ENCODE peak calls at places on chromosomes 7 and 10, in ten cellular contexts. O is left colon; Q is progenitor cell of endocrine pancreas; C is AG09309; U is NCI-H1436; T is heart left ventricle; R is activated T-cell treated with anti-CD3 and anti-CD28 coated beads for 24 hours; N is activated CD8-positive, alpha-beta memory T cell treated with anti-CD3 and anti-CD28 coated beads for 24 hours; F is non-pigmented ciliary epithelial cell; I is Caco-2. K is an unnamed sample.

GRCh38 chr7:139118803-139119485 is 9.4 kb upstream of the ZC3HAV1 start:
- DNase-seq in O (peak), Q (no peak), C (no peak), U (no peak), T (no peak), R (no peak), N (no peak), F (no peak), I (no peak), K (no peak)

GRCh38 chr10:78543026-78543748 is 509.5 kb downstream of the RPS24 start:
- DNase-seq in O (no peak), Q (no peak), C (no peak), U (no peak), T (no peak), R (no peak), N (no peak), F (no peak), I (no peak), K (no peak)

GRCh38 chr10:101224060-101224909 is 5.0 kb downstream of the LBX1 start:
- DNase-seq in O (no peak), Q (no peak), C (no peak), U (no peak), T (no peak), R (no peak), N (no peak), F (no peak), I (no peak), K (no peak)

GRCh38 chr10:7354330-7355047 is 56.3 kb downstream of the SFMBT2 start:
- DNase-seq in O (no peak), Q (no peak), C (no peak), U (no peak), T (no peak), R (no peak), N (no peak), F (peak), I (no peak), K (peak)

GRCh38 chr7:27434729-27435400 is 192.3 kb downstream of the EVX1 start:
- DNase-seq in O (no peak), Q (no peak), C (no peak), U (no peak), T (no peak), R (no peak), N (no peak), F (no peak), I (no peak), K (peak)

GRCh38 chr10:25522946-25523608 is 348.3 kb downstream of the GPR158 start:
- DNase-seq in O (no peak), Q (no peak), C (no peak), U (no peak), T (no peak), R (no peak), N (no peak), F (no peak), I (peak), K (no peak)

GRCh38 chr10:100908378-100908777 is 4.4 kb upstream of the SLF2 start:
- DNase-seq in O (no peak), Q (no peak), C (no peak), U (no peak), T (no peak), R (no peak), N (no peak), F (no peak), I (no peak), K (no peak)

GRCh38 chr7:100719523-100720319 is 547 bp upstream of the EPO start:
- DNase-seq in O (no peak), Q (no peak), C (peak), U (no peak), T (no peak), R (no peak), N (no peak), F (no peak), I (peak), K (peak)

GRCh38 chr7:11570922-11571550 is 261.0 kb downstream of the THSD7A start:
- DNase-seq in O (no peak), Q (no peak), C (no peak), U (no peak), T (no peak), R (no peak), N (no peak), F (no peak), I (no peak), K (no peak)

GRCh38 chr10:15369642-15370211 is 1.4 kb downstream of the FAM171A1 start:
- DNase-seq in O (no peak), Q (no peak), C (no peak), U (no peak), T (no peak), R (no peak), N (peak), F (no peak), I (peak), K (no peak)

GRCh38 chr7:114343949-114344708 is 70.5 kb upstream of the FOXP2 start:
- DNase-seq in O (no peak), Q (no peak), C (no peak), U (no peak), T (no peak), R (no peak), N (no peak), F (no peak), I (no peak), K (no peak)

GRCh38 chr10:6757119-6757518 is 177.0 kb upstream of the PRKCQ start:
- DNase-seq in O (no peak), Q (no peak), C (no peak), U (no peak), T (no peak), R (no peak), N (no peak), F (no peak), I (no peak), K (no peak)

GRCh38 chr7:138957217-138957616 is 24.0 kb downstream of the KIAA1549 start:
- DNase-seq in O (no peak), Q (no peak), C (no peak), U (no peak), T (no peak), R (no peak), N (no peak), F (no peak), I (no peak), K (no peak)

GRCh38 chr7:1029637-1030443 is 14.5 kb upstream of the GPR146 start:
- DNase-seq in O (no peak), Q (no peak), C (no peak), U (no peak), T (no peak), R (no peak), N (no peak), F (no peak), I (no peak), K (no peak)

GRCh38 chr10:11631890-11632587 is 20.6 kb upstream of the USP6NL start:
- DNase-seq in O (no peak), Q (no peak), C (no peak), U (no peak), T (no peak), R (no peak), N (no peak), F (no peak), I (no peak), K (no peak)

GRCh38 chr7:116859323-116859722 is 3.1 kb upstream of the CAPZA2 start:
- DNase-seq in O (no peak), Q (no peak), C (peak), U (no peak), T (no peak), R (no peak), N (no peak), F (peak), I (no peak), K (peak)

GRCh38 chr7:3892686-3893085 is 591.6 kb downstream of the SDK1 start:
- DNase-seq in O (no peak), Q (no peak), C (no peak), U (no peak), T (no peak), R (no peak), N (no peak), F (no peak), I (no peak), K (no peak)

GRCh38 chr10:114166053-114166452 is 8.0 kb downstream of the CCDC186 start:
- DNase-seq in O (no peak), Q (no peak), C (no peak), U (no peak), T (no peak), R (no peak), N (no peak), F (no peak), I (no peak), K (no peak)

GRCh38 chr7:81244213-81244612 is 325.4 kb upstream of the SEMA3C start:
- DNase-seq in O (no peak), Q (no peak), C (no peak), U (no peak), T (no peak), R (no peak), N (no peak), F (no peak), I (no peak), K (peak)

GRCh38 chr10:44281662-44282061 is 103.2 kb downstream of the CXCL12 start:
- DNase-seq in O (no peak), Q (no peak), C (no peak), U (no peak), T (no peak), R (no peak), N (no peak), F (no peak), I (no peak), K (no peak)

GRCh38 chr7:207418-208127 is 15.2 kb downstream of the FAM20C start:
- DNase-seq in O (no peak), Q (no peak), C (no peak), U (no peak), T (no peak), R (no peak), N (no peak), F (no peak), I (no peak), K (no peak)

GRCh38 chr10:86594535-86594934 is 59.8 kb upstream of the OPN4 start:
- DNase-seq in O (no peak), Q (no peak), C (no peak), U (no peak), T (no peak), R (no peak), N (no peak), F (no peak), I (no peak), K (peak)

GRCh38 chr7:67598469-67598868 is 601.8 kb downstream of the TYW1 start:
- DNase-seq in O (no peak), Q (no peak), C (no peak), U (no peak), T (no peak), R (no peak), N (no peak), F (no peak), I (no peak), K (no peak)

GRCh38 chr7:50648570-50649169 is 83.5 kb upstream of the DDC start:
- DNase-seq in O (no peak), Q (no peak), C (no peak), U (no peak), T (no peak), R (no peak), N (peak), F (no peak), I (no peak), K (no peak)

GRCh38 chr7:112411186-112411795 is 39.0 kb upstream of the IFRD1 start:
- DNase-seq in O (peak), Q (no peak), C (no peak), U (peak), T (no peak), R (no peak), N (no peak), F (no peak), I (no peak), K (peak)

GRCh38 chr10:125144693-125145623 is 15.4 kb downstream of the CTBP2 start:
- DNase-seq in O (no peak), Q (no peak), C (no peak), U (no peak), T (peak), R (no peak), N (no peak), F (no peak), I (no peak), K (peak)

GRCh38 chr10:97830064-97830463 is 19.6 kb upstream of the GOLGA7B start:
- DNase-seq in O (no peak), Q (no peak), C (no peak), U (no peak), T (no peak), R (no peak), N (no peak), F (no peak), I (no peak), K (no peak)

GRCh38 chr10:21959998-21960397 is 43.5 kb downstream of the DNAJC1 start:
- DNase-seq in O (no peak), Q (no peak), C (no peak), U (no peak), T (no peak), R (no peak), N (no peak), F (no peak), I (no peak), K (no peak)

GRCh38 chr10:29482591-29483421 is 152.0 kb downstream of the SVIL start:
- DNase-seq in O (no peak), Q (no peak), C (no peak), U (no peak), T (no peak), R (no peak), N (no peak), F (peak), I (no peak), K (peak)

GRCh38 chr10:30171601-30172000 is 112.2 kb upstream of the JCAD start:
- DNase-seq in O (no peak), Q (no peak), C (no peak), U (no peak), T (no peak), R (no peak), N (no peak), F (no peak), I (peak), K (no peak)

GRCh38 chr7:44291066-44291732 is 34.2 kb downstream of the CAMK2B start:
- DNase-seq in O (peak), Q (peak), C (no peak), U (no peak), T (peak), R (no peak), N (peak), F (peak), I (no peak), K (no peak)

K was measured in HCEC 1CT.